ENCODE peak calls at places on chromosomes 6 and 20, in eight cellular contexts. W is mucosa of descending colon; M is left colon; X is natural killer cell; E is lung; O is Panc1; H is CD4-positive, alpha-beta T cell; B is upper lobe of right lung. S is an unnamed sample.

GRCh38 chr6:90977513-90977912 is 390.6 kb upstream of the MAP3K7 start:
- ATAC-seq in H (no peak), B (no peak), E (no peak), M (no peak), X (no peak), W (no peak), O (no peak), S (no peak)

GRCh38 chr6:139027620-139028182 is 844 bp upstream of the ABRACL start:
- ATAC-seq in E (no peak), O (no peak), B (peak), M (peak), H (peak), X (no peak), W (peak), S (peak)

GRCh38 chr6:129321303-129321702 is 388.7 kb downstream of the ARHGAP18 start:
- ATAC-seq in W (no peak), O (no peak), E (no peak), M (no peak), X (no peak), B (no peak), H (no peak), S (no peak)

GRCh38 chr20:396619-397431 is 11.3 kb upstream of the RBCK1 start:
- ATAC-seq in M (peak), H (no peak), B (no peak), W (peak), E (no peak), O (no peak), X (no peak), S (no peak)

GRCh38 chr6:33763483-33763882 is 16.8 kb upstream of the IP6K3 start:
- ATAC-seq in W (no peak), E (no peak), M (no peak), B (no peak), O (no peak), X (no peak), H (no peak), S (no peak)

GRCh38 chr6:16504608-16505007 is 256.7 kb downstream of the ATXN1 start:
- ATAC-seq in X (peak), E (no peak), M (no peak), B (no peak), H (no peak), W (no peak), O (no peak), S (no peak)

GRCh38 chr6:17233531-17233930 is 47.6 kb upstream of the RBM24 start:
- ATAC-seq in E (no peak), B (no peak), O (no peak), W (no peak), M (no peak), H (no peak), X (no peak), S (peak)

GRCh38 chr6:25660512-25660911 is 8.5 kb downstream of the SCGN start:
- ATAC-seq in X (no peak), W (peak), O (no peak), H (no peak), B (no peak), E (no peak), M (no peak), S (peak)

GRCh38 chr6:7727951-7728854 is 2.3 kb downstream of the BMP6 start:
- ATAC-seq in X (no peak), E (no peak), O (peak), B (no peak), M (no peak), H (peak), W (no peak), S (no peak)

GRCh38 chr6:19999319-20000191 is 162.4 kb downstream of the ID4 start:
- ATAC-seq in O (no peak), W (peak), X (peak), H (no peak), B (no peak), M (no peak), E (no peak), S (peak)

GRCh38 chr20:17889226-17889625 is 79.4 kb downstream of the SNX5 start:
- ATAC-seq in B (no peak), M (peak), O (no peak), W (peak), X (no peak), H (no peak), E (no peak), S (no peak)

GRCh38 chr20:5065489-5066383 is 54.0 kb downstream of the PCNA start:
- ATAC-seq in W (peak), H (no peak), X (peak), M (peak), B (peak), O (peak), E (peak), S (peak)

GRCh38 chr6:100695445-100695844 is 185.7 kb downstream of the ASCC3 start:
- ATAC-seq in M (no peak), E (no peak), O (no peak), B (no peak), W (no peak), H (no peak), X (no peak), S (no peak)

GRCh38 chr6:41342241-41342640 is 6.8 kb downstream of the NCR2 start:
- ATAC-seq in M (no peak), B (no peak), E (no peak), O (peak), H (no peak), W (no peak), X (no peak), S (no peak)

GRCh38 chr6:39411465-39411864 is 89.0 kb upstream of the KCNK16 start:
- ATAC-seq in M (no peak), O (no peak), W (no peak), X (no peak), H (no peak), B (no peak), E (no peak), S (no peak)

GRCh38 chr6:77837034-77837784 is 184.4 kb downstream of the MEI4 start:
- ATAC-seq in M (peak), W (peak), X (no peak), E (no peak), O (no peak), B (no peak), H (no peak), S (no peak)

GRCh38 chr6:144613859-144614258 is 328.7 kb downstream of the UTRN start:
- ATAC-seq in M (no peak), W (no peak), H (no peak), E (no peak), O (no peak), X (no peak), B (no peak), S (no peak)

GRCh38 chr6:144416244-144416643 is 131.1 kb downstream of the UTRN start:
- ATAC-seq in W (no peak), X (no peak), E (no peak), B (no peak), H (no peak), M (no peak), O (peak), S (no peak)

GRCh38 chr6:115972679-115973078 is 88.0 kb downstream of the FRK start:
- ATAC-seq in M (no peak), E (no peak), W (no peak), O (no peak), B (no peak), H (no peak), X (no peak), S (no peak)

GRCh38 chr6:164554700-164555479 is 754.5 kb downstream of the C6orf118 start:
- ATAC-seq in E (no peak), X (no peak), H (no peak), B (no peak), M (no peak), W (no peak), O (no peak), S (no peak)

GRCh38 chr6:12291785-12292604 is 1.8 kb downstream of the EDN1 start:
- ATAC-seq in X (no peak), E (no peak), M (peak), W (peak), H (no peak), O (peak), B (peak), S (no peak)

GRCh38 chr20:47999166-47999565 is 213.9 kb upstream of the SULF2 start:
- ATAC-seq in X (no peak), H (no peak), M (no peak), O (no peak), E (no peak), W (no peak), B (no peak), S (no peak)

GRCh38 chr6:150667977-150668716 is 68.5 kb downstream of the PLEKHG1 start:
- ATAC-seq in O (no peak), X (no peak), M (peak), B (peak), H (no peak), W (peak), E (peak), S (peak)

GRCh38 chr6:136922680-136922996 is 537 bp downstream of the SLC35D3 start:
- ATAC-seq in O (peak), E (no peak), B (peak), M (peak), H (no peak), X (peak), W (peak), S (peak)

GRCh38 chr6:358432-358831 is 33.1 kb upstream of the IRF4 start:
- ATAC-seq in M (peak), H (no peak), E (no peak), O (no peak), W (peak), B (peak), X (peak), S (peak)

GRCh38 chr6:6515691-6516607 is 72.6 kb upstream of the LY86 start:
- ATAC-seq in W (no peak), H (peak), M (no peak), B (no peak), O (no peak), E (peak), X (no peak), S (no peak)

GRCh38 chr6:25360611-25361010 is 81.4 kb downstream of the CARMIL1 start:
- ATAC-seq in X (no peak), W (no peak), M (no peak), O (no peak), E (no peak), H (no peak), B (no peak), S (no peak)

GRCh38 chr6:106315765-106316375 is 9.7 kb downstream of the ATG5 start:
- ATAC-seq in M (no peak), O (no peak), E (no peak), H (no peak), B (no peak), W (no peak), X (no peak), S (no peak)

GRCh38 chr6:44003345-44004061 is 123.7 kb downstream of the MRPL14 start:
- ATAC-seq in B (no peak), H (no peak), W (no peak), O (no peak), E (no peak), M (no peak), X (peak), S (no peak)

GRCh38 chr20:45138451-45139300 is 14.4 kb upstream of the WFDC12 start:
- ATAC-seq in O (peak), E (peak), B (peak), H (no peak), X (peak), W (peak), M (peak), S (peak)

GRCh38 chr6:46688117-46688965 is 656 bp downstream of the TDRD6 start:
- ATAC-seq in H (no peak), O (no peak), M (no peak), W (no peak), E (no peak), B (no peak), X (no peak), S (no peak)

GRCh38 chr6:111757342-111757741 is 115.9 kb downstream of the FYN start:
- ATAC-seq in X (no peak), M (peak), E (no peak), O (no peak), H (peak), B (no peak), W (peak), S (no peak)

GRCh38 chr6:101931766-101932165 is 538.3 kb downstream of the GRIK2 start:
- ATAC-seq in M (no peak), E (no peak), O (no peak), B (no peak), H (no peak), W (no peak), X (no peak), S (no peak)

GRCh38 chr20:41218466-41218865 is 81.1 kb downstream of the PLCG1 start:
- ATAC-seq in X (no peak), M (no peak), W (no peak), H (no peak), E (no peak), B (no peak), O (no peak), S (no peak)

GRCh38 chr6:2739335-2739734 is 11.4 kb downstream of the MYLK4 start:
- ATAC-seq in M (no peak), O (no peak), E (no peak), H (no peak), X (no peak), B (no peak), W (no peak), S (no peak)

GRCh38 chr20:16444056-16444777 is 129.0 kb downstream of the KIF16B start:
- ATAC-seq in X (no peak), E (no peak), M (no peak), B (no peak), O (no peak), H (no peak), W (no peak), S (no peak)

GRCh38 chr6:168054663-168055560 is 24.1 kb downstream of the FRMD1 start:
- ATAC-seq in H (no peak), B (no peak), M (no peak), E (no peak), X (no peak), O (no peak), W (no peak), S (no peak)

GRCh38 chr6:41040101-41040910 is 1.3 kb upstream of the UNC5CL start:
- ATAC-seq in W (peak), M (peak), E (peak), O (no peak), H (no peak), X (no peak), B (peak), S (peak)

GRCh38 chr20:1336699-1337387 is 7.9 kb upstream of the SDCBP2 start:
- ATAC-seq in O (peak), E (peak), B (peak), M (peak), W (peak), X (peak), H (peak), S (peak)

S was measured in esophagus mucosa.